ENCODE peak calls at places on chromosomes 7 and 10, in five cellular contexts. One of them, this sample, is unnamed. For H3K36me3, the result is how much of the 10 kb centered on the place peaks cover.

GRCh38 chr10:35643151-35643975 is 1.3 kb upstream of the FZD8 start:
- DNase-seq in left ventricle myocardium inferior: peak
- DNase-seq in small intestine: no peak
- DNase-seq in neural progenitor cell: peak
- DNase-seq in BJ: no peak
- DNase-seq in this sample: no peak

GRCh38 chr10:126889421-126889820 is 15.8 kb upstream of the DOCK1 start:
- DNase-seq in neural progenitor cell: no peak
- DNase-seq in left ventricle myocardium inferior: no peak
- DNase-seq in small intestine: no peak
- DNase-seq in BJ: no peak
- DNase-seq in this sample: no peak

GRCh38 chr10:17586741-17587720 is 30.1 kb downstream of the HACD1 start:
- DNase-seq in left ventricle myocardium inferior: no peak
- DNase-seq in BJ: no peak
- DNase-seq in small intestine: no peak
- DNase-seq in neural progenitor cell: no peak
- DNase-seq in this sample: no peak

GRCh38 chr7:155586843-155587440 is 40.6 kb upstream of the CNPY1 start:
- DNase-seq in BJ: no peak
- DNase-seq in neural progenitor cell: no peak
- DNase-seq in small intestine: no peak
- DNase-seq in left ventricle myocardium inferior: no peak
- DNase-seq in this sample: no peak

GRCh38 chr7:44750424-44750823 is 1.8 kb downstream of the ZMIZ2 start:
- DNase-seq in small intestine: no peak
- DNase-seq in left ventricle myocardium inferior: no peak
- DNase-seq in BJ: no peak
- DNase-seq in neural progenitor cell: no peak
- DNase-seq in this sample: no peak

GRCh38 chr7:2873686-2874551 is 29.8 kb upstream of the GNA12 start:
- DNase-seq in left ventricle myocardium inferior: no peak
- DNase-seq in neural progenitor cell: peak
- DNase-seq in small intestine: no peak
- DNase-seq in BJ: no peak
- DNase-seq in this sample: peak

GRCh38 chr10:14527915-14528314 is 197.2 kb upstream of the FRMD4A start:
- DNase-seq in small intestine: no peak
- DNase-seq in BJ: no peak
- DNase-seq in left ventricle myocardium inferior: no peak
- DNase-seq in neural progenitor cell: no peak
- DNase-seq in this sample: no peak

GRCh38 chr10:52312999-52313349 is 1.1 kb upstream of the DKK1 start:
- DNase-seq in BJ: no peak
- DNase-seq in left ventricle myocardium inferior: no peak
- DNase-seq in neural progenitor cell: peak
- DNase-seq in small intestine: peak
- DNase-seq in this sample: no peak

GRCh38 chr10:70299876-70300275 is 16.1 kb upstream of the NPFFR1 start:
- DNase-seq in left ventricle myocardium inferior: no peak
- DNase-seq in neural progenitor cell: no peak
- DNase-seq in small intestine: no peak
- DNase-seq in BJ: no peak
- DNase-seq in this sample: no peak

GRCh38 chr7:99340659-99341058 is 15.0 kb downstream of the ARPC1A start:
- DNase-seq in neural progenitor cell: no peak
- DNase-seq in small intestine: no peak
- DNase-seq in left ventricle myocardium inferior: no peak
- DNase-seq in BJ: no peak
- DNase-seq in this sample: no peak
- H3K36me3 ChIP-seq in neural progenitor cell: under half
- H3K36me3 ChIP-seq in small intestine: under half
- H3K36me3 ChIP-seq in left ventricle myocardium inferior: half or more
- H3K36me3 ChIP-seq in BJ: under half
- H3K36me3 ChIP-seq in this sample: under half

DNA sequence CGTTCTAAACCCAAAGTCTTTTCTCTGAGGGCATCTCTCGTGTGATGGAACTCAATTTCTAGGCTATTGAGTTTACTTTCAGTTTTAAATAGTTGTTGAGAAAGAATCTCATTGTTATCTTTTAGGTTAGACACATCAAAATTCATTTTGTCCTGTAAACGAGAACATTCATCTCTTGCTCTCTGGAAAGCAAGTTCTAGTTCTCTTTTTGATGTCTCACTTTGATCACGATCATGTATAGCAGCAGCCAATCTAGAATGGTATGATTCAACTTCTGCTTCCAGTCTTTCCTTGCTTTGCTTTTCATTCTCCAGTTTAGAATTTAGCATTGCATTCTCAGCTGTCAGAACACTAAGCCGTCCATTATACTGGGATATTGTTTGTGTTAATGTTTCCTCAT is 65.1 kb downstream of the ANKRD26 start:
- DNase-seq in BJ: no peak
- DNase-seq in small intestine: no peak
- DNase-seq in left ventricle myocardium inferior: no peak
- DNase-seq in neural progenitor cell: no peak
- DNase-seq in this sample: no peak
- H3K36me3 ChIP-seq in BJ: under half
- H3K36me3 ChIP-seq in small intestine: under half
- H3K36me3 ChIP-seq in left ventricle myocardium inferior: half or more
- H3K36me3 ChIP-seq in neural progenitor cell: under half
- H3K36me3 ChIP-seq in this sample: under half

DNA sequence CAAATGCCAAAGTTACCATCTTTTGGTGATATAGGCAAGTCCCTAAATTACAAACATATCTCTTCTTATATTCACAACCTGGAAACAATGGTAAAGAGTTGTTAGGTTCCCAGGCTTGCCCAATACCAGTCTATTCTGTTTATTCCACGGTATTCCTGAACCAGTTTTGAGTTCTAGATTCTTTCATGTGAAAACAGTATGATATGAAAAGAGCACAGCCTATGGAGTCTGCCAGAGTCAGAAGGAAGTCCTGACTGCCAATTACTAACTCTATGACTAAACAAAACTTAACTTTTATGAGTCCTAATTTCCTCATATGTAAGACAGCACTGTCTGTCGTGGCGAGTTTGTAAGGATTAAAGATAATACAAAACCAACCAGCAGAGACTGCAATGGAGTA is 5.6 kb downstream of the ABI1 start:
- DNase-seq in neural progenitor cell: no peak
- DNase-seq in BJ: no peak
- DNase-seq in small intestine: no peak
- DNase-seq in left ventricle myocardium inferior: no peak
- DNase-seq in this sample: no peak
- H3K36me3 ChIP-seq in neural progenitor cell: under half
- H3K36me3 ChIP-seq in BJ: under half
- H3K36me3 ChIP-seq in small intestine: under half
- H3K36me3 ChIP-seq in left ventricle myocardium inferior: under half
- H3K36me3 ChIP-seq in this sample: under half

GRCh38 chr10:122251459-122252255 is 19.4 kb upstream of the BTBD16 start:
- DNase-seq in small intestine: no peak
- DNase-seq in BJ: no peak
- DNase-seq in left ventricle myocardium inferior: no peak
- DNase-seq in neural progenitor cell: no peak
- DNase-seq in this sample: no peak
- H3K36me3 ChIP-seq in small intestine: under half
- H3K36me3 ChIP-seq in BJ: under half
- H3K36me3 ChIP-seq in left ventricle myocardium inferior: half or more
- H3K36me3 ChIP-seq in neural progenitor cell: under half
- H3K36me3 ChIP-seq in this sample: under half

DNA sequence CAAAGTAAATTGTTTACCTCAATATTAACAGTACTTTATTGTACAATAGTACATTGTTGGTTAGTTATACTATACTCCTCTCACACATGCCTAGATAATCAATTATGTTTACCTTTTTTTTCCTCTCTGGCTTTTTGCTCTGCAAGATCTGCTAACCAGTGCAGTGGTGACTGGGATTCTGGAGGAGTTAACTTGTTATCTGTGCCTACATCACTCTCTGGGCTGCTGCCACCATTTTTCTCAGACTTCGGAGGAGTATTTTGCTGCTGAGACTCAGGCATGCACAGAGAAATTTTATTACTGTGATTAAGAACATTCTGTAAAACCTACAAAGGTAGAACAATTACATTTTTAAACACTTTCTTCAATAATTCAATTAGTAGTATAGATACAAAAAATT is 59.7 kb downstream of the NRBF2 start:
- DNase-seq in left ventricle myocardium inferior: no peak
- DNase-seq in small intestine: no peak
- DNase-seq in BJ: no peak
- DNase-seq in neural progenitor cell: no peak
- DNase-seq in this sample: no peak
- H3K36me3 ChIP-seq in left ventricle myocardium inferior: half or more
- H3K36me3 ChIP-seq in small intestine: under half
- H3K36me3 ChIP-seq in BJ: under half
- H3K36me3 ChIP-seq in neural progenitor cell: under half
- H3K36me3 ChIP-seq in this sample: under half

DNA sequence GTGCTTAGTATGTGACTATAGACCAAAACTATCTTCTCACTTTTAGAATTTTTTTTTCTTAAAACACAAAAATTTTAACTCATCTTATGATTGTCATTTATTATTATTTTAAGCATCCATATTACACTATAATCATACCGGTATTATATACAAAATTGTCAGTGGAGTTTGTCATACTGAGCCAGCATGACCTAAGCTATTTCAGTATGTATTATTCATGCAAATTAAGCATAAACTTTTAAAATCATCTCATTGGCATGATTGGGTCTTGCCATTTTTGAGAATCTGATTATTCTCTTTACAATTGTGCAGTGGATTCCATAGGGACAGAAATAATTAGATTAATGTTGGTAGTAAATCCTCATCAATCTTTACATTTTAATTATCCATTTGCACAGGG is 46.2 kb upstream of the STMP1 start:
- DNase-seq in neural progenitor cell: no peak
- DNase-seq in left ventricle myocardium inferior: no peak
- DNase-seq in small intestine: no peak
- DNase-seq in BJ: no peak
- DNase-seq in this sample: no peak
- H3K36me3 ChIP-seq in neural progenitor cell: under half
- H3K36me3 ChIP-seq in left ventricle myocardium inferior: half or more
- H3K36me3 ChIP-seq in small intestine: under half
- H3K36me3 ChIP-seq in BJ: under half
- H3K36me3 ChIP-seq in this sample: under half

GRCh38 chr10:61973923-61974322 is 72.4 kb downstream of the ARID5B start:
- DNase-seq in small intestine: no peak
- DNase-seq in BJ: no peak
- DNase-seq in left ventricle myocardium inferior: no peak
- DNase-seq in neural progenitor cell: no peak
- DNase-seq in this sample: no peak
- H3K36me3 ChIP-seq in small intestine: under half
- H3K36me3 ChIP-seq in BJ: under half
- H3K36me3 ChIP-seq in left ventricle myocardium inferior: under half
- H3K36me3 ChIP-seq in neural progenitor cell: under half
- H3K36me3 ChIP-seq in this sample: under half

GRCh38 chr7:6648815-6649104 is 11.6 kb downstream of the ZNF316 start:
- DNase-seq in BJ: no peak
- DNase-seq in small intestine: no peak
- DNase-seq in neural progenitor cell: no peak
- DNase-seq in left ventricle myocardium inferior: no peak
- DNase-seq in this sample: no peak
- H3K36me3 ChIP-seq in BJ: under half
- H3K36me3 ChIP-seq in small intestine: under half
- H3K36me3 ChIP-seq in neural progenitor cell: under half
- H3K36me3 ChIP-seq in left ventricle myocardium inferior: half or more
- H3K36me3 ChIP-seq in this sample: under half

GRCh38 chr7:99457050-99457645 is 8.8 kb downstream of the ATP5MF start:
- DNase-seq in left ventricle myocardium inferior: no peak
- DNase-seq in BJ: no peak
- DNase-seq in neural progenitor cell: no peak
- DNase-seq in small intestine: no peak
- DNase-seq in this sample: no peak

GRCh38 chr7:99456288-99456687 is 9.7 kb downstream of the ATP5MF start:
- DNase-seq in left ventricle myocardium inferior: no peak
- DNase-seq in small intestine: no peak
- DNase-seq in BJ: no peak
- DNase-seq in neural progenitor cell: no peak
- DNase-seq in this sample: no peak

GRCh38 chr7:99455874-99456273 is 10.1 kb downstream of the ATP5MF start:
- DNase-seq in small intestine: no peak
- DNase-seq in BJ: no peak
- DNase-seq in left ventricle myocardium inferior: no peak
- DNase-seq in neural progenitor cell: no peak
- DNase-seq in this sample: no peak

GRCh38 chr7:99459087-99459486 is 6.9 kb downstream of the ATP5MF start:
- DNase-seq in BJ: no peak
- DNase-seq in left ventricle myocardium inferior: no peak
- DNase-seq in small intestine: peak
- DNase-seq in neural progenitor cell: peak
- DNase-seq in this sample: no peak

GRCh38 chr7:99457646-99458493 is 8.1 kb downstream of the ATP5MF start:
- DNase-seq in BJ: no peak
- DNase-seq in neural progenitor cell: no peak
- DNase-seq in left ventricle myocardium inferior: no peak
- DNase-seq in small intestine: no peak
- DNase-seq in this sample: no peak
- H3K36me3 ChIP-seq in BJ: under half
- H3K36me3 ChIP-seq in neural progenitor cell: under half
- H3K36me3 ChIP-seq in left ventricle myocardium inferior: half or more
- H3K36me3 ChIP-seq in small intestine: under half
- H3K36me3 ChIP-seq in this sample: under half